ENCODE peak calls at places on chromosomes 2 and 18, in five cellular contexts. R, G, A, M and L are unnamed samples.

GRCh38 chr2:99472327-99472960 is 17.4 kb downstream of the REV1 start:
- DNase-seq in R (no peak), G (no peak), A (no peak), M (no peak), L (no peak)

GRCh38 chr2:1373794-1374193 is 39.5 kb upstream of the TPO start:
- DNase-seq in R (no peak), G (no peak), A (no peak), M (no peak), L (no peak)

GRCh38 chr2:160498147-160498546 is 4.5 kb upstream of the RBMS1 start:
- DNase-seq in R (no peak), G (no peak), A (no peak), M (no peak), L (no peak)

GRCh38 chr2:8685697-8686358 is 4.0 kb downstream of the ID2 start:
- DNase-seq in R (peak; percentile 81), G (peak; percentile 81), A (peak; percentile 96), M (peak; percentile 82), L (peak; percentile 66)

GRCh38 chr2:205405752-205406151 is 276.5 kb upstream of the NRP2 start:
- DNase-seq in R (no peak), G (no peak), A (no peak), M (no peak), L (no peak)

GRCh38 chr2:28543316-28544068 is 47.6 kb downstream of the PLB1 start:
- DNase-seq in R (no peak), G (no peak), A (no peak), M (no peak), L (no peak)

GRCh38 chr18:34153711-34154110 is 71.0 kb downstream of the NOL4 start:
- DNase-seq in R (no peak), G (no peak), A (no peak), M (no peak), L (no peak)

GRCh38 chr2:23526114-23526513 is 141.1 kb downstream of the KLHL29 start:
- DNase-seq in R (no peak), G (no peak), A (no peak), M (no peak), L (peak; percentile 24)

GRCh38 chr2:39220136-39220535 is 23.6 kb downstream of the CDKL4 start:
- DNase-seq in R (no peak), G (no peak), A (no peak), M (no peak), L (no peak)

GRCh38 chr2:223576873-223577272 is 25.3 kb downstream of the SCG2 start:
- DNase-seq in R (no peak), G (no peak), A (no peak), M (peak; percentile 5), L (peak; percentile 17)

GRCh38 chr2:238106698-238107524 is 6.8 kb downstream of the ESPNL start:
- DNase-seq in R (peak; percentile 47), G (no peak), A (peak; percentile 84), M (peak; percentile 62), L (peak; percentile 13)

GRCh38 chr2:147649963-147650362 is 194.9 kb upstream of the ACVR2A start:
- DNase-seq in R (no peak), G (no peak), A (no peak), M (no peak), L (no peak)

GRCh38 chr18:63178526-63178880 is 141.1 kb downstream of the BCL2 start:
- DNase-seq in R (no peak), G (peak; percentile 73), A (peak; percentile 65), M (peak; percentile 58), L (peak; percentile 93)

DNA sequence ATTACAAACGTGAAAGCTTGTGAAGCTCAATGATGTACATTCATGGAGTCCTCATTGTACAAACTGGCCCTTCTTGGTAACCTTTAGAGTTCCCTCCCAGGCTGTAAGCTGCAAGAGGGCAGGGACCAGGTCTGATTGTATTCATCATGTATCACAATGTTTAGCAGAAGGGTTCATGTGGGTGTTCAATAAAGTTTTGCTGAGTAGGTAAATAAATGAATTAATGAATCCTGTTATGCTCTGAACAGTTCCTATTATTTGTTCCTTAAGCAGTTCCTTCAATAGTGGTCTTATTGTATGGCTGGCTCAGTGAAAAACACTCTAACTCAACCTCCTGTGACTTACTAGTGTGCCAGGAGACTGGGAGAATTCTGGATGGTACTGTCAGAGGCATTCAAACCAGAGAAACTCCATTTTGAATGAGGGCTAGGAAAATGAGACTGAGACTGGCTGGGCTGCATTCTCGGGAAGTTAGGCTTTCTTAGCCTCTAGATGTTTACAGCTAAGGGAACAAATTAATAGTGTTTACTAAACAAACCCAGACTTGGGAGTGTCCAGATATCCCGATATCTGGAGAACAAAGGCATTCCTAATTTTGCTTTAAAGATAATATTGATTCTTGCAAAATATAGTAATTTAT is 1.8 kb upstream of the ACVR1 start:
- DNase-seq in R (no peak), G (no peak), A (no peak), M (no peak), L (no peak)
- H3K4me3 ChIP-seq in R (no peak overlapping the region), G (no peak overlapping the region), A (no peak overlapping the region), M (no peak overlapping the region), L (no peak overlapping the region)

GRCh38 chr18:44343570-44343969 is 337.1 kb upstream of the SETBP1 start:
- DNase-seq in R (no peak), G (no peak), A (no peak), M (no peak), L (no peak)

GRCh38 chr18:44342946-44343345 is 337.7 kb upstream of the SETBP1 start:
- DNase-seq in R (no peak), G (no peak), A (no peak), M (no peak), L (no peak)

GRCh38 chr18:44341759-44342158 is 338.9 kb upstream of the SETBP1 start:
- DNase-seq in R (no peak), G (no peak), A (no peak), M (no peak), L (no peak)

DNA sequence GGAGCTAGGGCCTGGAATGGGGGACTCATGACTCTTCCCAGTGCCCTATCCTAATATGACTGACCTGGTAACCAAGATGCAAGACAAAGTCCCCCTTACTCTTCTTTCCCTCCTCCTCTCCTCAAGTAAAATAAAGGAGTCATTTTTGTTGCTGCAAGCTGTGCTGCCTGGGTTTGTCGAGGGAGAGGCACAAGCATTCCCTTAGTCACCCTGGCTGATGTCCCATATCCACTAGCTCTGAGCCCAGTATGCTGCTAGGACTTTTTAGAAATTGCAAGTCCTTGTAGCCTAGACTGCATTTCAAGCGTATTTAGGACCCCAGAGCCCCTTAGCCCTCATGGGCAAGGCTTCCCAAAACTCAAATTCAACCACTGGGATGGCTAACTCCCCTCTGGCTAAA is 338.5 kb upstream of the SETBP1 start:
- DNase-seq in R (no peak), G (no peak), A (no peak), M (no peak), L (no peak)
- H3K9me3 ChIP-seq in R (peaks cover 6% of the 10 kb centered on the region), G (peaks cover 13% of the 10 kb centered on the region), A (peaks cover 33% of the 10 kb centered on the region), M (peaks cover 8% of the 10 kb centered on the region), L (no peaks in the 10 kb centered on the region)

DNA sequence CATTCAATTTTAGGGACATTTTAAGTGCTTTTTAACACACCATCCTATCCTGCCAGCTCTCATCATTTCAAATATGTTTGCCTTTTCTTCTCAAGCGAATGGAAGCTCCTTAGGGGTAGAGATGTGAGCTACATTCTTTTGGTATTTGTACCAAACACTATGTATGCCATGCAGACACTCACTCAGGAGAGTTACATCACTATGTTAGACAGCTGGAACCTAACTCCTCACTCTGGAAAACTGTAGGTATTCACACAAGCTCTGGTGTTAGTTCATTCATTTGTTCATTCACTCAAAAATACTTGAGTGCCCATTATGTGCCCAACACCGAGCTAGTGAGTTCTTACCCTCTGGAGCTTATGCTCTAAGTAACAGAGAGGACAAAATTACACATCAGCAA is 26.4 kb upstream of the RNU4ATAC start:
- DNase-seq in R (no peak), G (no peak), A (no peak), M (no peak), L (no peak)
- H3K4me3 ChIP-seq in R (no peak overlapping the region), G (no peak overlapping the region), A (no peak overlapping the region), M (no peak overlapping the region), L (no peak overlapping the region)

GRCh38 chr2:216064684-216065083 is 16.9 kb downstream of the PECR start:
- DNase-seq in R (no peak), G (no peak), A (no peak), M (no peak), L (no peak)

GRCh38 chr2:216064014-216064630 is 17.5 kb downstream of the PECR start:
- DNase-seq in R (no peak), G (no peak), A (no peak), M (no peak), L (no peak)

GRCh38 chr2:216069028-216069427 is 12.6 kb downstream of the PECR start:
- DNase-seq in R (no peak), G (no peak), A (no peak), M (no peak), L (no peak)

GRCh38 chr2:216070195-216070594 is 11.4 kb downstream of the PECR start:
- DNase-seq in R (no peak), G (no peak), A (no peak), M (no peak), L (no peak)

GRCh38 chr2:216066255-216066654 is 15.4 kb downstream of the PECR start:
- DNase-seq in R (no peak), G (no peak), A (no peak), M (no peak), L (no peak)
- H3K9me3 ChIP-seq in R (no peaks in the 10 kb centered on the region), G (no peaks in the 10 kb centered on the region), A (no peaks in the 10 kb centered on the region), M (no peaks in the 10 kb centered on the region), L (no peaks in the 10 kb centered on the region)

GRCh38 chr2:48283870-48284269 is 246.1 kb upstream of the STON1 start:
- DNase-seq in R (no peak), G (no peak), A (no peak), M (no peak), L (no peak)
- H3K4me3 ChIP-seq in R (no peak overlapping the region), G (no peak overlapping the region), A (no peak overlapping the region), M (no peak overlapping the region), L (no peak overlapping the region)

DNA sequence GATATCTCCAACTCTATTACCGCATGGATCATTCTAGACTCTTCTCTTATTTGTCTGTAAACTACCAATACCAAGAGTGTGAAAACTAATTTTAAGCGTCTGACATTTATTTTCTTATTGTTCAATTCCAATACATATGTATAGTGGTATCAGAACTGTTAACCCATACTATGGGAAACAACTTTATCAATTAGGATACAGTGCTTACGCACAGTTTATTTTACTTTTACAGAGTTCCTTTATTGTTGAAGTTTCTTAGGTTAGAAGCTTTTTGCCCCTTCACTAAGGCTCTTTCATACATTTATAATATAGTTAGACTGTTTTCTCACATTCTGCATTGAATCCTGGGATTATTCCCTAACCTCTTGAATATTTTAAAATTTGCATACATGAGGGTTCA is 198.8 kb upstream of the RGPD4 start:
- DNase-seq in R (no peak), G (no peak), A (no peak), M (no peak), L (no peak)
- H3K9me3 ChIP-seq in R (peaks cover 16% of the 10 kb centered on the region), G (peaks cover 23% of the 10 kb centered on the region), A (peaks cover 54% of the 10 kb centered on the region), M (no peaks in the 10 kb centered on the region), L (no peaks in the 10 kb centered on the region)